ENCODE peak calls at places on chromosomes 16 and 17, in ten cellular contexts. H, G, T, W, Y, L, X, S, D and K are unnamed samples.

GRCh38 chr17:10415161-10415560 is 6.6 kb downstream of the MYH8 start:
- DNase-seq in H (no peak), G (no peak), T (no peak), W (no peak), Y (no peak), L (no peak), X (no peak), S (no peak), D (no peak), K (no peak)

GRCh38 chr17:57567278-57567677 is 177.8 kb downstream of the CCDC182 start:
- DNase-seq in H (no peak), G (no peak), T (no peak), W (no peak), Y (no peak), L (no peak), X (no peak), S (no peak), D (no peak), K (no peak)

GRCh38 chr16:59886021-59886420 is 1151.9 kb upstream of the GOT2 start:
- DNase-seq in H (no peak), G (peak), T (peak), W (peak), Y (peak), L (peak), X (no peak), S (no peak), D (peak), K (peak)

GRCh38 chr17:78143214-78144145 is 2.7 kb upstream of the C17orf99 start:
- DNase-seq in H (no peak), G (no peak), T (no peak), W (no peak), Y (no peak), L (no peak), X (no peak), S (no peak), D (no peak), K (no peak)

GRCh38 chr17:78276098-78276497 is 44.7 kb downstream of the TMEM235 start:
- DNase-seq in H (no peak), G (no peak), T (no peak), W (no peak), Y (no peak), L (no peak), X (no peak), S (no peak), D (no peak), K (no peak)

GRCh38 chr17:8320990-8321389 is 10.9 kb downstream of the ARHGEF15 start:
- DNase-seq in H (no peak), G (no peak), T (no peak), W (no peak), Y (no peak), L (no peak), X (no peak), S (no peak), D (peak), K (no peak)

GRCh38 chr16:11202260-11203091 is 53.5 kb downstream of the SOCS1 start:
- DNase-seq in H (no peak), G (peak), T (no peak), W (peak), Y (no peak), L (no peak), X (no peak), S (no peak), D (peak), K (no peak)

GRCh38 chr17:78338860-78339259 is 21.0 kb downstream of the SOCS3 start:
- DNase-seq in H (no peak), G (no peak), T (no peak), W (no peak), Y (no peak), L (no peak), X (no peak), S (no peak), D (no peak), K (peak)

GRCh38 chr16:19935696-19936095 is 51.0 kb upstream of the GPRC5B start:
- DNase-seq in H (no peak), G (no peak), T (no peak), W (no peak), Y (peak), L (no peak), X (no peak), S (no peak), D (no peak), K (no peak)

GRCh38 chr16:57533618-57534336 is 2.6 kb downstream of the CCDC102A start:
- DNase-seq in H (no peak), G (no peak), T (no peak), W (no peak), Y (no peak), L (peak), X (no peak), S (peak), D (no peak), K (no peak)

GRCh38 chr16:15829460-15829859 is 27.4 kb downstream of the MYH11 start:
- DNase-seq in H (peak), G (no peak), T (peak), W (no peak), Y (peak), L (peak), X (no peak), S (peak), D (peak), K (no peak)

GRCh38 chr17:29577778-29578211 is 9.3 kb downstream of the TP53I13 start:
- DNase-seq in H (no peak), G (no peak), T (no peak), W (no peak), Y (peak), L (no peak), X (no peak), S (peak), D (no peak), K (no peak)

GRCh38 chr16:12120982-12121652 is 144.6 kb downstream of the SNX29 start:
- DNase-seq in H (no peak), G (no peak), T (no peak), W (no peak), Y (no peak), L (no peak), X (no peak), S (no peak), D (no peak), K (no peak)

GRCh38 chr16:57255686-57256415 is 10.8 kb downstream of the ARL2BP start:
- DNase-seq in H (no peak), G (no peak), T (no peak), W (no peak), Y (no peak), L (no peak), X (no peak), S (no peak), D (no peak), K (peak)

GRCh38 chr16:85412911-85413520 is 200.1 kb upstream of the GSE1 start:
- DNase-seq in H (no peak), G (no peak), T (no peak), W (no peak), Y (no peak), L (peak), X (no peak), S (peak), D (no peak), K (no peak)

GRCh38 chr17:77449908-77450741 is 309.4 kb downstream of the SEC14L1 start:
- DNase-seq in H (no peak), G (peak), T (peak), W (peak), Y (peak), L (peak), X (peak), S (peak), D (peak), K (peak)

GRCh38 chr16:82782715-82783251 is 156.0 kb downstream of the CDH13 start:
- DNase-seq in H (no peak), G (no peak), T (no peak), W (no peak), Y (no peak), L (no peak), X (no peak), S (no peak), D (no peak), K (no peak)

GRCh38 chr17:39455919-39456318 is 4.9 kb upstream of the MED1 start:
- DNase-seq in H (no peak), G (no peak), T (no peak), W (no peak), Y (no peak), L (no peak), X (no peak), S (no peak), D (no peak), K (no peak)

GRCh38 chr16:24850289-24850931 is 4.6 kb downstream of the SLC5A11 start:
- DNase-seq in H (no peak), G (no peak), T (no peak), W (peak), Y (peak), L (no peak), X (no peak), S (no peak), D (peak), K (peak)

GRCh38 chr17:34556384-34556783 is 23.0 kb upstream of the TMEM132E start:
- DNase-seq in H (no peak), G (no peak), T (no peak), W (no peak), Y (peak), L (no peak), X (peak), S (no peak), D (peak), K (no peak)

GRCh38 chr17:69733171-69734014 is 318.9 kb downstream of the MAP2K6 start:
- DNase-seq in H (peak), G (peak), T (peak), W (peak), Y (peak), L (peak), X (no peak), S (no peak), D (peak), K (peak)

GRCh38 chr17:75103601-75104554 is 5.9 kb upstream of the ARMC7 start:
- DNase-seq in H (no peak), G (no peak), T (no peak), W (no peak), Y (no peak), L (no peak), X (no peak), S (no peak), D (no peak), K (no peak)

GRCh38 chr17:2962729-2963128 is 100.7 kb downstream of the OR1D5 start:
- DNase-seq in H (no peak), G (no peak), T (no peak), W (no peak), Y (no peak), L (no peak), X (no peak), S (no peak), D (no peak), K (no peak)

GRCh38 chr16:1647904-1648303 is 30.2 kb upstream of the JPT2 start:
- DNase-seq in H (no peak), G (no peak), T (no peak), W (no peak), Y (no peak), L (no peak), X (no peak), S (no peak), D (no peak), K (no peak)

GRCh38 chr16:69494993-69495392 is 70.6 kb downstream of the CYB5B start:
- DNase-seq in H (no peak), G (no peak), T (no peak), W (no peak), Y (no peak), L (no peak), X (peak), S (no peak), D (peak), K (peak)

GRCh38 chr17:7468814-7469438 is 10.5 kb downstream of the ZBTB4 start:
- DNase-seq in H (no peak), G (no peak), T (no peak), W (no peak), Y (no peak), L (no peak), X (no peak), S (no peak), D (no peak), K (no peak)

GRCh38 chr17:7634384-7634783 is 4.4 kb downstream of the SHBG start:
- DNase-seq in H (no peak), G (peak), T (no peak), W (peak), Y (peak), L (peak), X (peak), S (peak), D (peak), K (peak)

GRCh38 chr16:1495281-1496262 is 2.4 kb downstream of the TELO2 start:
- DNase-seq in H (no peak), G (no peak), T (no peak), W (no peak), Y (no peak), L (no peak), X (no peak), S (no peak), D (no peak), K (no peak)

GRCh38 chr16:2531371-2531695 is at the start of gene CEMP1:
- DNase-seq in H (no peak), G (no peak), T (no peak), W (no peak), Y (no peak), L (no peak), X (no peak), S (no peak), D (no peak), K (no peak)

GRCh38 chr16:63037761-63038562 is 1001.7 kb upstream of the CDH8 start:
- DNase-seq in H (no peak), G (no peak), T (no peak), W (no peak), Y (no peak), L (no peak), X (no peak), S (no peak), D (no peak), K (no peak)

GRCh38 chr17:16419929-16420271 is 4.5 kb downstream of the TRPV2 start:
- DNase-seq in H (peak), G (peak), T (no peak), W (no peak), Y (peak), L (no peak), X (no peak), S (no peak), D (peak), K (peak)

GRCh38 chr16:56301391-56301850 is 110.1 kb downstream of the GNAO1 start:
- DNase-seq in H (no peak), G (peak), T (no peak), W (no peak), Y (peak), L (no peak), X (no peak), S (no peak), D (peak), K (no peak)

GRCh38 chr16:77234611-77235010 is 35.4 kb downstream of the SYCE1L start:
- DNase-seq in H (no peak), G (no peak), T (no peak), W (no peak), Y (no peak), L (no peak), X (no peak), S (no peak), D (peak), K (no peak)

GRCh38 chr17:47741109-47741792 is 8.2 kb downstream of the TBX21 start:
- DNase-seq in H (no peak), G (no peak), T (no peak), W (no peak), Y (no peak), L (no peak), X (no peak), S (no peak), D (no peak), K (no peak)

GRCh38 chr17:47742319-47743181 is 9.5 kb downstream of the TBX21 start:
- DNase-seq in H (no peak), G (no peak), T (no peak), W (no peak), Y (peak), L (no peak), X (peak), S (peak), D (no peak), K (no peak)

GRCh38 chr17:47739150-47739549 is 6.1 kb downstream of the TBX21 start:
- DNase-seq in H (no peak), G (no peak), T (no peak), W (no peak), Y (no peak), L (no peak), X (no peak), S (no peak), D (no peak), K (no peak)

GRCh38 chr17:47744168-47745036 is 11.4 kb downstream of the TBX21 start:
- DNase-seq in H (no peak), G (no peak), T (no peak), W (no peak), Y (no peak), L (no peak), X (no peak), S (no peak), D (no peak), K (no peak)

GRCh38 chr17:47741793-47742145 is 8.7 kb downstream of the TBX21 start:
- DNase-seq in H (no peak), G (no peak), T (no peak), W (no peak), Y (no peak), L (no peak), X (no peak), S (no peak), D (no peak), K (no peak)
- TF ChIP-seq CTCF in H (no peak), G (no peak), T (no peak), W (no peak), Y (no peak), L (no peak), X (no peak), S (no peak), D (no peak), K (no peak)

GRCh38 chr16:47928008-47928407 is 227.8 kb downstream of the ABCC12 start:
- DNase-seq in H (no peak), G (no peak), T (no peak), W (no peak), Y (no peak), L (no peak), X (no peak), S (no peak), D (peak), K (peak)
- TF ChIP-seq CTCF in H (no peak), G (no peak), T (no peak), W (peak), Y (no peak), L (no peak), X (no peak), S (no peak), D (no peak), K (no peak)

DNA sequence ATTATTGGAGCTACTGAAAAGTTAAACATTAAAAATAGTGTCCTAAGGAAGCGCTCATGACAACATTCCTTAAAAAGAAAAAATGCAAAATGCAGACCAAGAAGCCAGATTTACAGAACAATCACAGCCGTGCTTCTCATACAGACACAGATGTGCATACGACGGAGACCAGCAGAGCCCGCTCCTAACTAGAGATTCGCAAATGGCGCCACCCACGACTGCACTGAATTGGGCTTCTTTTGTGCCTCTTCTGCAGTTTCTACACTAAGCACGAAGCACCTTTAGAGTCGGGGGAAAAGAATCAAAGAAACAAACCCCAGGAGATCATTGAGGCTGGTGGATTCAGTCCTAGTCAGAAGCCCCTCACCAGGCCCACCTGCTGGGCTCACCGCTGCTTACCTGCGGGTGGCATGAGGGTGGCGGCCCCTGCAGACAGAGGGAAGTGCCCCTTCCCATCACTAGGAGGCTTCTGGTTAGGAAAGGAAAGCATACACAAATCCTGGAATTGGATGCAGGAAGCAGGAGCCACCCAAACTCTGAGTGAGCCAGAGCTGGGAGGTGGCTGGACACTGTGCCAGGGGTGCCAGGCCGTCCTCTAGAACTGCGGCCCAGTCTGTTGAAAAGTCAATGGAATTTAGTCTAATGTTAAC is 64.9 kb upstream of the CHMP6 start:
- DNase-seq in H (no peak), G (no peak), T (no peak), W (no peak), Y (no peak), L (peak), X (no peak), S (no peak), D (no peak), K (no peak)
- TF ChIP-seq CTCF in H (no peak), G (peak), T (no peak), W (no peak), Y (no peak), L (no peak), X (no peak), S (no peak), D (no peak), K (no peak)

GRCh38 chr16:48383877-48384304 is 1.3 kb downstream of the SIAH1 start:
- DNase-seq in H (no peak), G (no peak), T (no peak), W (peak), Y (no peak), L (peak), X (no peak), S (no peak), D (no peak), K (peak)

GRCh38 chr16:48384982-48385271 is 286 bp downstream of the SIAH1 start:
- DNase-seq in H (no peak), G (no peak), T (no peak), W (no peak), Y (peak), L (peak), X (no peak), S (no peak), D (peak), K (no peak)

GRCh38 chr16:48384305-48384981 is 770 bp downstream of the SIAH1 start:
- DNase-seq in H (no peak), G (peak), T (peak), W (no peak), Y (peak), L (peak), X (peak), S (peak), D (peak), K (peak)

GRCh38 chr16:48386559-48387312 is 1.5 kb upstream of the SIAH1 start:
- DNase-seq in H (no peak), G (peak), T (peak), W (no peak), Y (no peak), L (peak), X (no peak), S (peak), D (peak), K (no peak)

GRCh38 chr16:48385272-48385953 is at the start of gene SIAH1:
- DNase-seq in H (no peak), G (peak), T (peak), W (peak), Y (peak), L (peak), X (peak), S (peak), D (peak), K (peak)
- TF ChIP-seq CTCF in H (no peak), G (no peak), T (no peak), W (no peak), Y (no peak), L (no peak), X (no peak), S (peak), D (no peak), K (no peak)

GRCh38 chr16:72961115-72961832 is 86.7 kb downstream of the ZFHX3 start:
- DNase-seq in H (no peak), G (peak), T (peak), W (no peak), Y (peak), L (no peak), X (no peak), S (no peak), D (peak), K (peak)
- TF ChIP-seq CTCF in H (peak), G (peak), T (peak), W (peak), Y (peak), L (peak), X (peak), S (no peak), D (peak), K (peak)

DNA sequence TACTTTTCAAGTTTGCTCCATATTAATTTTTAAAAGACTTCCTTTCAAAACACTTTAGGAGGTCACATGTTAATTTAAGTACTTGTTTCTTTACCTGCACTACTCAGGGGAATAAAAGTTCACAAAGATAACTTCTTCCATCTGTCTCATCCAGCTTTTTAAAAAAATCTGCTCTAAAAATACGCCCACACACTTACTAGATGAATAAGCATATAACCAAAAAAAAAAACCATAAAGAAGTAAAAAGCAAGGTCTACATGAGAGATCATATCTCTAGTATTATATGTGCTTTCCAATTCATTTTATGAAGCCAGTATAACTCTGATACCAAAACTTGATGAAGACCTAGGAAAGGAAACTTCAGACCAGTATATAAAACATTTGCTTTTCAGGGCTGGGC is 17.2 kb downstream of the SKAP1 start:
- DNase-seq in H (no peak), G (no peak), T (no peak), W (no peak), Y (no peak), L (no peak), X (no peak), S (no peak), D (no peak), K (no peak)
- TF ChIP-seq CTCF in H (no peak), G (no peak), T (no peak), W (no peak), Y (no peak), L (no peak), X (no peak), S (no peak), D (no peak), K (no peak)

DNA sequence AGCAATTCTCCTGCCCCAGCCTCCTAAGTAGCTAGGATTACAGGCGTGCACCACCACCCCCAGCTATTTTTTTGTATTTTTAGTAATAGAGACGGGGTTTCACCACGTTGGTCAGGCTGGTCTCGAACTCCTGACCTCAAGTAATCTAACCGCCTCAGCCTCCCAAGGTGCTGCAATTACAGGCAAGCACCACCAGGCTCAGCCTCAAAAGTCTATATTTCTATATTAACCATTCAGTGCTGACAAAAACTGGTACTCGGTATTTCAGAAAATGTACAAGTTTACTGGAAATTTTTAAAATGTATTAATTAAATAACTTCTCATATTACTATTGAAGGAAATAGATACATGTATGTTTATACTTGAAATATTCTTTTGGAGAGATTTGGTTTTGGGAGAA is 1.4 kb upstream of the HEXD start:
- DNase-seq in H (no peak), G (no peak), T (no peak), W (no peak), Y (no peak), L (no peak), X (no peak), S (no peak), D (no peak), K (no peak)
- TF ChIP-seq CTCF in H (peak), G (peak), T (no peak), W (peak), Y (no peak), L (no peak), X (peak), S (no peak), D (peak), K (peak)